ENCODE peak calls at places on chromosome 6, in five cellular contexts. K, B, A, G and C are unnamed samples.

GRCh38 chr6:147802400-147802799 is 293.9 kb downstream of the SAMD5 start:
- DNase-seq in K (no peak), B (no peak), G (no peak), A (no peak), C (no peak)

GRCh38 chr6:116060572-116061283 is at the start of gene FRK:
- DNase-seq in G (peak), B (no peak), K (peak), A (peak), C (peak)

GRCh38 chr6:54419885-54420284 is 111.6 kb downstream of the TINAG start:
- DNase-seq in B (no peak), A (no peak), K (peak), G (no peak), C (peak)

GRCh38 chr6:48957781-48958180 is 505.3 kb downstream of the MMUT start:
- DNase-seq in A (no peak), G (no peak), K (no peak), B (no peak), C (no peak)

GRCh38 chr6:16322666-16323312 is 84.4 kb downstream of the GMPR start:
- DNase-seq in B (peak), G (peak), K (no peak), A (peak), C (no peak)

GRCh38 chr6:49322861-49323260 is 140.2 kb downstream of the MMUT start:
- DNase-seq in K (no peak), A (no peak), G (no peak), B (no peak), C (no peak)

GRCh38 chr6:38248500-38249234 is 391.1 kb downstream of the BTBD9 start:
- DNase-seq in G (no peak), K (no peak), A (no peak), B (no peak), C (peak)

GRCh38 chr6:62479722-62480121 is 193.7 kb upstream of the KHDRBS2 start:
- DNase-seq in K (no peak), A (peak), B (no peak), G (no peak), C (no peak)

GRCh38 chr6:159463440-159463839 is 229.6 kb downstream of the SOD2 start:
- DNase-seq in B (no peak), G (peak), K (no peak), A (peak), C (no peak)

GRCh38 chr6:159461266-159461665 is 231.8 kb downstream of the SOD2 start:
- DNase-seq in K (no peak), A (no peak), G (no peak), B (no peak), C (no peak)

GRCh38 chr6:159462446-159462845 is 230.6 kb downstream of the SOD2 start:
- DNase-seq in G (no peak), B (no peak), K (no peak), A (no peak), C (no peak)

GRCh38 chr6:159460476-159460875 is 232.6 kb downstream of the SOD2 start:
- DNase-seq in K (no peak), G (no peak), A (no peak), B (no peak), C (no peak)

GRCh38 chr6:159461998-159462397 is 231.0 kb downstream of the SOD2 start:
- DNase-seq in K (no peak), A (no peak), G (peak), B (no peak), C (no peak)
- TF ChIP-seq CTCF in K (no peak), A (no peak), G (no peak), B (no peak), C (no peak)

GRCh38 chr6:47000842-47001241 is 41.3 kb downstream of the ADGRF1 start:
- DNase-seq in B (no peak), G (no peak), A (no peak), K (no peak), C (peak)

GRCh38 chr6:46996860-46997641 is 45.1 kb downstream of the ADGRF1 start:
- DNase-seq in B (no peak), G (no peak), K (no peak), A (no peak), C (peak)

GRCh38 chr6:46997646-46998045 is 44.5 kb downstream of the ADGRF1 start:
- DNase-seq in B (no peak), G (no peak), K (no peak), A (no peak), C (no peak)

GRCh38 chr6:46994933-46995332 is 47.2 kb downstream of the ADGRF1 start:
- DNase-seq in G (no peak), K (no peak), A (no peak), B (no peak), C (no peak)

DNA sequence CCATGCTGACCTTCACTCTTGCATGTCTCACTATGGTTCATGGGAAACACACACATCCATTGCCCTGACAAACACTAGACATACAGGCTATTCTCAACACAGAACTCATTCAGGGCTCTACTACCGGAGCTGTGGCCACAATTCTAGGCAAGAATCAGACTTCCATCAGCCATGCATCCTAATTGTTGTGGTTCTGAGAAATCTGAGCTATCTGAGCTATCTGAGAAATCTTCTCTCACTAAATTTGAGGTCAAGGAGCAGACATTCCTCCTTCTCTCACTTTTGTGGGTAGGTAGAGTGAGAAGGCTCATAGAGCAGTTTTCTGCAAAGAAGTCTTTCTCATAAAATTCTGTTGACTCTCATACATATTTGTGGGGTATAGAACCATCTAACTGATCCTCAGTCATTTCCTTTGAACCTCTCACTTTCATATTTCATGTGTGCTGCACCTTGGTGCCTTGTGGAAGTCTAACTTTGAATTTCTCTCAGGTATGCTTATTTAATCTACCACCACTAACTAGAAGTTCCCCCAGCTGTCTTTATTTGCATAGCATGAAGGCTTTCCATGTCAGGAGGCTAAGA is 43.6 kb downstream of the ADGRF1 start:
- DNase-seq in G (peak), A (no peak), K (no peak), B (no peak), C (peak)
- H3K4me2 ChIP-seq in G (no peak), A (no peak), K (no peak), B (no peak), C (no peak)

GRCh38 chr6:28399370-28400121 is at the start of gene ZSCAN12:
- DNase-seq in G (peak), B (peak), K (peak), A (peak), C (peak)
- TF ChIP-seq CTCF in G (peak), B (peak), K (peak), A (peak), C (peak)

DNA sequence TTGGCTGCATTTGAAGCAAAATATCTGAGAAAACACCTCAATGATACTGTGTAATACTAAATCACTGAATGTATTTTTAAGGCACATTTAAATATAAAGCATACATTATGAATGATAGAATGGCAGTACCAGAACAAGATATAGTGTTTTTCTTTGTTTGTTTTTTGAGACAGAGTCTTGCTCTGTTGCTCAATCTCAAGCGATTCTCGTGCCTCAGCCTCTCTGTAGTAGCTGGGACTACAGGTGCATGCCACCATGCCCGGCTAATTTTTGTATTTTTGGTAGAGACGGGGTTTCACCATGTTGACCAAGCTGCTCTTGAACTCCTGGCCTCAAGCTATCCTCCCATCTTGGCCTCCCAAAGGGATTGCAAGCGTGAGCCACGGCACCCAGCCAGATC is 2.3 kb upstream of the BICRAL start:
- DNase-seq in A (no peak), B (no peak), G (no peak), K (no peak), C (no peak)
- H3K4me2 ChIP-seq in A (no peak), B (no peak), G (no peak), K (no peak), C (no peak)

GRCh38 chr6:75349262-75349984 is 64.8 kb upstream of the TMEM30A start:
- DNase-seq in G (no peak), A (peak), K (no peak), B (peak), C (no peak)
- TF ChIP-seq CTCF in G (no peak), A (no peak), K (no peak), B (peak), C (no peak)

GRCh38 chr6:135013211-135013610 is 41.4 kb downstream of the HBS1L start:
- DNase-seq in B (no peak), K (no peak), G (no peak), A (no peak), C (no peak)
- H3K4me2 ChIP-seq in B (no peak), K (no peak), G (peak), A (no peak), C (no peak)

DNA sequence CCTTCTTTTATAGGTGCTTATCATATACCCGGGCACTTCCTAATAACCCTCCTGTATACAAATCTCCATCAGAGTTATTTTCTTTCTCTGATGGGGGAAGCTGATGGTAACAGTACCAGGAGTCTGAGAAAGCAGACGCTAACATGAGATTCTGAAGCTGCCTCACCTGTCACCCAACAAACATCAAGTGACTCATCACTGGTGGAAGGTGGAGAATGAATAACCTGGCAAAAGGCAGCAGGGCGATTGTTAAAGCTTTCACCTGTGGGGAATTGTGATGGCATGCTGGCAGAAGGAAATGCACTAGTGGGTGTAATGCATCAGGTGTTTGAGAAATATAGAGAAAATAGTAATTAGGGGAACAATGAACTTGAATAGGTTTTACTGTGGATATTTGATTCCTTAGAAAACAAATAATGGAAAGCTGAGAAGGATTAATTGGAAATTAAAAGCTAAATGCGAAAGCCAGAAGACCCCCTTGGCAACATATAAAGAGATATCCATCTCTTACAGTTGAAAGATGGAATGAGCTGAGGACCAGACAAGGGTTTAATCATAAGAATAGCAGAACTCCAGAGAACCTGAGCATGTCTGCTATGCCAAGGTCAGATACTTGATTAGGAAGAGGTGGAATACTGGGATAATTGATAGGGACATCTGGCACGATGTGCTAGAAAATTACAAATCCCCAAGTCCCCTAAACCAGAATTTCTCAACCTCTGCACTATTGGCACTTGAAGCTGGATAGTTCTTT is 517.1 kb downstream of the PKHD1 start:
- DNase-seq in G (no peak), B (no peak), K (no peak), A (no peak), C (no peak)
- TF ChIP-seq CTCF in G (no peak), B (no peak), K (no peak), A (no peak), C (no peak)

GRCh38 chr6:93586316-93586715 is 167.0 kb upstream of the EPHA7 start:
- DNase-seq in G (no peak), B (no peak), A (no peak), K (no peak), C (no peak)

GRCh38 chr6:93584280-93584679 is 164.9 kb upstream of the EPHA7 start:
- DNase-seq in G (no peak), K (no peak), A (no peak), B (no peak), C (no peak)

GRCh38 chr6:93575495-93575894 is 156.1 kb upstream of the EPHA7 start:
- DNase-seq in B (no peak), G (no peak), K (no peak), A (no peak), C (no peak)

GRCh38 chr6:93581371-93581770 is 162.0 kb upstream of the EPHA7 start:
- DNase-seq in A (no peak), B (no peak), K (no peak), G (no peak), C (no peak)

DNA sequence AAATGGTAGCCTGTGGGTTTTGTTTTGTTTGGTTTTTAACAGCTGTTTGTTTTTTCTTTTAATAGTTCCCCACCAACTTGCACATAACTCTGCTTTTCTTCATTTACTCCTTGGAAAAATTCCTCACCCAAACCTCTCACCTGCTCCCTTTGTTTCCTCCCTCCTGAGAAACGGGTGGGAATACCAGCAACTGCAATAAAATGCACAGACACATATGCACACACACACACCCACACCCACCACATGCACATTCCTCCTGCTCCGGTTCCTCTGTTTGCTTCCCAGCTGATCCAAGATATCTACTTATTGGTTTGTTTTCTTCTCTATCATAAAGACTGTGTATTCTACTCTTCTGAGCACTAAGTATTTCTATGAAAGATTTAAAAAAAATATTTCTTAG is 161.1 kb upstream of the EPHA7 start:
- DNase-seq in K (no peak), B (no peak), A (peak), G (no peak), C (no peak)
- H3K4me2 ChIP-seq in K (no peak), B (no peak), A (no peak), G (no peak), C (no peak)